ENCODE peak calls at places on chromosomes 5 and 9, in six cellular contexts. Y is RPMI8226, I is COR-L47, G is NCI-H748 treated with DMSO at 0.1 percent for 48 hours, L is hypothalamus, Z is renal cortical epithelial cell. U is an unnamed sample.

GRCh38 chr9:27377147-27377807 is 80.3 kb upstream of the EQTN start:
- DNase-seq in Y (no peak), I (peak; percentile 40), G (no peak), L (no peak), Z (peak; percentile 69), U (no peak)

GRCh38 chr9:2785060-2785459 is 58.8 kb downstream of the PUM3 start:
- DNase-seq in Y (no peak), I (no peak), G (no peak), L (no peak), Z (no peak), U (no peak)

GRCh38 chr5:79802404-79802803 is 112.8 kb downstream of the CMYA5 start:
- DNase-seq in Y (no peak), I (no peak), G (no peak), L (no peak), Z (no peak), U (peak; percentile 52)

GRCh38 chr9:108186996-108187395 is 668.8 kb downstream of the ACTL7B start:
- DNase-seq in Y (no peak), I (no peak), G (no peak), L (no peak), Z (peak; percentile 43), U (no peak)

GRCh38 chr5:73234156-73234555 is 61.2 kb downstream of the TMEM174 start:
- DNase-seq in Y (no peak), I (no peak), G (no peak), L (no peak), Z (no peak), U (no peak)

GRCh38 chr5:177362102-177362868 is 4.6 kb downstream of the RGS14 start:
- DNase-seq in Y (peak; percentile 19), I (no peak), G (no peak), L (no peak), Z (no peak), U (no peak)

GRCh38 chr9:96587295-96587694 is 32.3 kb downstream of the CDC14B start:
- DNase-seq in Y (no peak), I (no peak), G (no peak), L (no peak), Z (no peak), U (no peak)

GRCh38 chr5:149857499-149857898 is 87.1 kb downstream of the PDE6A start:
- DNase-seq in Y (peak; percentile 34), I (peak; percentile 86), G (no peak), L (no peak), Z (peak; percentile 84), U (no peak)

GRCh38 chr5:133925866-133926488 is 42.4 kb downstream of the C5orf15 start:
- DNase-seq in Y (no peak), I (no peak), G (no peak), L (no peak), Z (peak; percentile 85), U (no peak)

GRCh38 chr5:112583166-112583565 is 154.5 kb upstream of the APC start:
- DNase-seq in Y (no peak), I (peak; percentile 32), G (no peak), L (no peak), Z (no peak), U (no peak)

GRCh38 chr9:128383007-128383753 is 12.0 kb downstream of the URM1 start:
- DNase-seq in Y (peak; percentile 32), I (no peak), G (no peak), L (no peak), Z (no peak), U (no peak)

GRCh38 chr5:80035839-80036238 is 691 bp downstream of the THBS4 start:
- DNase-seq in Y (no peak), I (no peak), G (no peak), L (no peak), Z (no peak), U (no peak)

GRCh38 chr5:36209664-36210063 is 32.1 kb downstream of the NADK2 start:
- DNase-seq in Y (no peak), I (no peak), G (no peak), L (no peak), Z (no peak), U (no peak)

GRCh38 chr5:137488974-137489373 is 10.2 kb downstream of the SPOCK1 start:
- DNase-seq in Y (no peak), I (no peak), G (no peak), L (no peak), Z (no peak), U (no peak)

GRCh38 chr5:169431386-169431785 is 130.4 kb upstream of the SLIT3 start:
- DNase-seq in Y (no peak), I (no peak), G (no peak), L (no peak), Z (peak; percentile 19), U (no peak)

GRCh38 chr5:63794296-63794695 is 167.9 kb downstream of the HTR1A start:
- DNase-seq in Y (no peak), I (no peak), G (no peak), L (no peak), Z (no peak), U (no peak)

GRCh38 chr9:136544549-136545064 is 1.2 kb downstream of the NOTCH1 start:
- DNase-seq in Y (peak; percentile 66), I (no peak), G (no peak), L (peak; percentile 79), Z (no peak), U (peak; percentile 51)

GRCh38 chr9:69620731-69621130 is 51.4 kb downstream of the APBA1 start:
- DNase-seq in Y (no peak), I (no peak), G (no peak), L (no peak), Z (no peak), U (no peak)

U was measured in NAMALWA.